ENCODE peak calls at places on chromosomes 4 and X, in four cellular contexts. One of them, this sample, is unnamed.
A peak's percentile ranks its signal among the peaks of the same experiment; 100 is the strongest.

GRCh38 chr4:32025840-32026459 is 1305.8 kb downstream of the PCDH7 start:
- DNase-seq in K562: no peak
- DNase-seq in HepG2: no peak
- DNase-seq in WTC11: no peak
- DNase-seq in this sample: no peak

GRCh38 chr4:183399166-183399565 is 45.3 kb upstream of the CDKN2AIP start:
- DNase-seq in K562: no peak
- DNase-seq in WTC11: no peak
- DNase-seq in HepG2: no peak
- DNase-seq in this sample: no peak

GRCh38 chr4:16579866-16580265 is 318.6 kb downstream of the LDB2 start:
- DNase-seq in K562: no peak
- DNase-seq in HepG2: no peak
- DNase-seq in WTC11: no peak
- DNase-seq in this sample: no peak

GRCh38 chr4:101667348-101667747 is 123.2 kb upstream of the BANK1 start:
- DNase-seq in HepG2: no peak
- DNase-seq in WTC11: no peak
- DNase-seq in K562: no peak
- DNase-seq in this sample: no peak

GRCh38 chr4:47784222-47784621 is 53.6 kb downstream of the CORIN start:
- DNase-seq in WTC11: no peak
- DNase-seq in HepG2: no peak
- DNase-seq in K562: no peak
- DNase-seq in this sample: no peak

GRCh38 chr4:103774326-103774725 is 54.5 kb upstream of the TACR3 start:
- DNase-seq in WTC11: no peak
- DNase-seq in HepG2: no peak
- DNase-seq in K562: no peak
- DNase-seq in this sample: no peak

GRCh38 chrX:122770581-122770980 is 413.5 kb upstream of the GRIA3 start:
- DNase-seq in HepG2: no peak
- DNase-seq in K562: no peak
- DNase-seq in WTC11: no peak
- DNase-seq in this sample: no peak

GRCh38 chr4:7462509-7462971 is 27.8 kb upstream of the PSAPL1 start:
- DNase-seq in HepG2: peak; percentile 46
- DNase-seq in WTC11: no peak
- DNase-seq in K562: no peak
- DNase-seq in this sample: no peak

GRCh38 chrX:50648151-50648550 is 165.8 kb downstream of the SHROOM4 start:
- DNase-seq in K562: no peak
- DNase-seq in WTC11: no peak
- DNase-seq in HepG2: no peak
- DNase-seq in this sample: no peak

GRCh38 chr4:96175871-96176270 is 336.0 kb downstream of the PDHA2 start:
- DNase-seq in K562: no peak
- DNase-seq in HepG2: no peak
- DNase-seq in WTC11: no peak
- DNase-seq in this sample: no peak

GRCh38 chr4:85756938-85757337 is 282.0 kb downstream of the ARHGAP24 start:
- DNase-seq in K562: peak; percentile 11
- DNase-seq in HepG2: no peak
- DNase-seq in WTC11: peak; percentile 16
- DNase-seq in this sample: peak; percentile 31

GRCh38 chrX:64975491-64975890 is 759 bp downstream of the ZC4H2 start:
- DNase-seq in K562: no peak
- DNase-seq in WTC11: peak; percentile 38
- DNase-seq in HepG2: peak; percentile 2
- DNase-seq in this sample: peak; percentile 25

GRCh38 chr4:177450421-177451107 is 8.3 kb upstream of the AGA start:
- DNase-seq in K562: no peak
- DNase-seq in HepG2: no peak
- DNase-seq in WTC11: no peak
- DNase-seq in this sample: no peak

GRCh38 chr4:89482248-89482647 is 174.6 kb upstream of the GPRIN3 start:
- DNase-seq in K562: peak; percentile 13
- DNase-seq in HepG2: peak; percentile 35
- DNase-seq in WTC11: peak; percentile 18
- DNase-seq in this sample: peak; percentile 45

GRCh38 chr4:170990989-170991589 is 822.1 kb upstream of the GALNTL6 start:
- DNase-seq in K562: no peak
- DNase-seq in WTC11: peak; percentile 44
- DNase-seq in HepG2: peak; percentile 23
- DNase-seq in this sample: peak; percentile 42

GRCh38 chrX:73562458-73562857 is 539 bp upstream of the CHIC1 start:
- DNase-seq in HepG2: no peak
- DNase-seq in K562: no peak
- DNase-seq in WTC11: no peak
- DNase-seq in this sample: no peak

GRCh38 chr4:7313991-7314390 is 120.7 kb downstream of the PSAPL1 start:
- DNase-seq in HepG2: no peak
- DNase-seq in K562: no peak
- DNase-seq in WTC11: no peak
- DNase-seq in this sample: no peak

GRCh38 chr4:37767546-37767945 is 58.9 kb upstream of the PGM2 start:
- DNase-seq in HepG2: peak; percentile 18
- DNase-seq in WTC11: no peak
- DNase-seq in K562: no peak
- DNase-seq in this sample: no peak

GRCh38 chr4:126860308-126860707 is 772.4 kb upstream of the INTU start:
- DNase-seq in K562: no peak
- DNase-seq in HepG2: no peak
- DNase-seq in WTC11: no peak
- DNase-seq in this sample: no peak

GRCh38 chr4:183348136-183348535 is 25.9 kb upstream of the CLDN24 start:
- DNase-seq in HepG2: no peak
- DNase-seq in WTC11: no peak
- DNase-seq in K562: no peak
- DNase-seq in this sample: no peak

GRCh38 chr4:41661447-41662076 is 87.0 kb downstream of the PHOX2B start:
- DNase-seq in K562: peak; percentile 66
- DNase-seq in WTC11: peak; percentile 57
- DNase-seq in HepG2: peak; percentile 12
- DNase-seq in this sample: peak; percentile 65

GRCh38 chrX:7132335-7133035 is 15.0 kb upstream of the STS start:
- DNase-seq in K562: peak; percentile 66
- DNase-seq in HepG2: peak; percentile 80
- DNase-seq in WTC11: peak; percentile 52
- DNase-seq in this sample: peak; percentile 6

GRCh38 chr4:5365071-5366008 is 314.1 kb downstream of the STK32B start:
- DNase-seq in WTC11: no peak
- DNase-seq in K562: no peak
- DNase-seq in HepG2: peak; percentile 27
- DNase-seq in this sample: no peak

GRCh38 chrX:12567857-12568256 is 223.4 kb upstream of the PRPS2 start:
- DNase-seq in WTC11: no peak
- DNase-seq in K562: no peak
- DNase-seq in HepG2: no peak
- DNase-seq in this sample: peak; percentile 9

GRCh38 chr4:135277116-135277979 is 1075.8 kb upstream of the PABPC4L start:
- DNase-seq in WTC11: no peak
- DNase-seq in HepG2: no peak
- DNase-seq in K562: no peak
- DNase-seq in this sample: no peak
- TF ChIP-seq ELF4 in WTC11: no peak
- TF ChIP-seq ELF4 in HepG2: no peak
- TF ChIP-seq ELF4 in K562: no peak
- TF ChIP-seq ELF4 in this sample: no peak

GRCh38 chrX:1933964-1934363 is 319.1 kb downstream of the ASMT start:
- DNase-seq in K562: no peak
- DNase-seq in WTC11: no peak
- DNase-seq in HepG2: no peak
- DNase-seq in this sample: no peak

GRCh38 chrX:1928805-1929204 is 313.9 kb downstream of the ASMT start:
- DNase-seq in WTC11: peak; percentile 31
- DNase-seq in K562: no peak
- DNase-seq in HepG2: no peak
- DNase-seq in this sample: no peak

GRCh38 chrX:1935805-1936204 is 320.9 kb downstream of the ASMT start:
- DNase-seq in K562: no peak
- DNase-seq in HepG2: no peak
- DNase-seq in WTC11: no peak
- DNase-seq in this sample: no peak

DNA sequence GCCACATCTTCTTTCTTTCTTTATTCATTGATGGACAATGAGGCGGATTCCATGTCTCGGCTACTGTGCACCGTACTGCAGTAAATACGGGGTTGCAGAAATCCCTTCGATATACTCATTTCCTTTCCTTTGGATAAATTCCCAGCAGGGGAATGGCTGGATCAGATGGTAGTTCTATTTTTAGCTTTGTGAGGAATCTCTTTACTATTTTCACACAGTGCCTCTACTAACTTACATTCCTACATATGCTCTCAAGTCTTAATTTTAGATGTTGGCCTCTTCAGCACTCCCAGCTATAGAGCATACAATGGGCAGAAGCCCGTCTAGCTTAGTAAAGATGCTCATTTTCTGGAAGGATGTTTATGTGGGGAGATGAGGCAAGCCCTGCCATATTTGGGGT is 317.4 kb downstream of the ASMT start:
- DNase-seq in K562: no peak
- DNase-seq in HepG2: no peak
- DNase-seq in WTC11: no peak
- DNase-seq in this sample: no peak
- TF ChIP-seq ELF4 in K562: no peak
- TF ChIP-seq ELF4 in HepG2: no peak
- TF ChIP-seq ELF4 in WTC11: no peak
- TF ChIP-seq ELF4 in this sample: no peak

DNA sequence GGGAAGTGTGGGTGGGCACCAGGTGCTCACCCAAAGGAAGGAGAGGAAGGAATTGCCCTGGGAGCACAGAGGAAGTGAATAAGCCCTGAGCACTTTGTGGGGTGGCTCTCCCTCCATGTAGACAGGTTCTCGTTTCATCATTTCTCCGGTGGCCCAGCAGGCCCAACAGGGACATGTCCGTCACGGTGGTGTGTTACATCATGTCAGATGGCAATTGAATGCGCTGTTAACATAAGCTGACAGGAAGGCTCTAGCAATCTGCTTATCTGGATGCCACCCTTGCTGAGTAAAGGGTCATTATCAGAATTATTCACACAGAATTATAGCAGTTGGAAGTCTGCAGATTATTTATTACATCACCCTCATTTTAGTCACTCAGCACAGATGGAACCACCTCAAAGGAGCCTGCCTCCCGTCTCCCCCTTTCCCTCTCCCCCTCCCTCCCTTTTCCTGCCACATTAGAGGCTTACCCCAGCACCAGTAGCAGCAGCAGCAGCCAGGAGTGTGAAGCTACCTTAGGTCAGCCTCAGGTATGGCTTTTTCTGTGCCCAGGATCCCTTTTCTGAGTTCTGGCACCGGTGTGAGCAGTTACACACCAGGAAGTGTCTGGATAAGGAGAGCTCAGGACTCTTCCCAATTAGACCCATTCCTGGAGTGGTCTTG is 124.3 kb upstream of the TRIM2 start:
- DNase-seq in K562: no peak
- DNase-seq in WTC11: no peak
- DNase-seq in HepG2: no peak
- DNase-seq in this sample: no peak
- TF ChIP-seq ELF4 in K562: no peak
- TF ChIP-seq ELF4 in WTC11: no peak
- TF ChIP-seq ELF4 in HepG2: no peak
- TF ChIP-seq ELF4 in this sample: no peak

DNA sequence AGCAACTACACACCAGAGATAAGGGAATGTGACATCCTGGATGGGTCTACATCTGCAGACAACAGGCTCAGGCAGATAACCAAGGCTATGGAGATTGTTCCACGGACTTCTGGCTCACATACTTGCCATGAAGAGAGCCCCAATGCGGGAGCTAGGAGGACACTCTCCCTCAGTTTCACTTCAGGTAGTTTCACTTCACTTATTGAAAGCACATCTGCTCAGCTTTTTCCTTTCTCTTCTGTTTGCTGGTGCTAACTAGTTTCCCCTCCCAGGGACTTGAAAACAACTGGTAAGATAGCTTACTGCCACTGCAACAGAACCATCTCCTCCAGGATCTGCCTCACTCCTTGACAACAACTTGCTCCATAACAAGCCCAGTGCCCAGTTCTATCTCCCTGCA is 1.4 kb upstream of the CT47C1 start:
- DNase-seq in HepG2: no peak
- DNase-seq in WTC11: no peak
- DNase-seq in K562: no peak
- DNase-seq in this sample: no peak
- TF ChIP-seq ELF4 in HepG2: no peak
- TF ChIP-seq ELF4 in WTC11: no peak
- TF ChIP-seq ELF4 in K562: no peak
- TF ChIP-seq ELF4 in this sample: no peak

DNA sequence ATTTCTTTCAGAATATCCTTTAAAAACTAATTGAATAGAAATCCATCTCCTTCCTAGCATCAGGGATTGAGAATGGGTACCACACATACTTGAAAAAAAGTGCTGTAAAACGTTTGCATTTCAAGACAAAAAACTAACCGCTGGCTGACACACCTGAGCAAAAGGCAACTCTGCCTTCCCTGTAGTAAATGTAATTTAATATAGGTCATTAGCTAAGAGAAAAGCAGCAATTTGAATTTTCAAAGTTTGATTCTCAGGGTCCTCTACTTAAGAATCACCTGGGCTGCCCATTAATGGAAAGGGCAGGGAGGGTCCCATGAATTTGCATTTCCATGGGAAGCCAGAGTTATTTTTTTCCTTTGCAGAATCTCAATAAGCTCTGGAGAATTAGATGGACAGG is 40.5 kb upstream of the SPP1 start:
- DNase-seq in K562: no peak
- DNase-seq in HepG2: no peak
- DNase-seq in WTC11: no peak
- DNase-seq in this sample: no peak
- TF ChIP-seq ELF4 in K562: no peak
- TF ChIP-seq ELF4 in HepG2: no peak
- TF ChIP-seq ELF4 in WTC11: no peak
- TF ChIP-seq ELF4 in this sample: no peak